ENCODE peak calls at places on chromosomes 4 and X, in five cellular contexts. S, W, H, I and B are unnamed samples.

GRCh38 chrX:129755779-129756650 is 17.2 kb downstream of the XPNPEP2 start:
- DNase-seq in S (no peak), W (no peak), H (no peak), I (no peak), B (no peak)

GRCh38 chr4:3199661-3200422 is 49.1 kb upstream of the MSANTD1 start:
- DNase-seq in S (no peak), W (no peak), H (no peak), I (no peak), B (peak)

GRCh38 chr4:53558061-53558801 is 33.1 kb downstream of the LNX1 start:
- DNase-seq in S (no peak), W (no peak), H (no peak), I (no peak), B (no peak)

GRCh38 chrX:108439434-108439883 is at the start of gene COL4A5:
- DNase-seq in S (no peak), W (peak), H (no peak), I (no peak), B (no peak)

GRCh38 chrX:154457491-154458115 is 478 bp upstream of the PLXNA3 start:
- DNase-seq in S (peak), W (no peak), H (peak), I (peak), B (no peak)

GRCh38 chr4:7763788-7764187 is 175.9 kb downstream of the AFAP1 start:
- DNase-seq in S (no peak), W (no peak), H (no peak), I (no peak), B (peak)

GRCh38 chr4:15240764-15241163 is 187.1 kb upstream of the C1QTNF7 start:
- DNase-seq in S (no peak), W (no peak), H (no peak), I (no peak), B (no peak)

GRCh38 chrX:119690921-119691716 is 1.8 kb downstream of the SEPTIN6 start:
- DNase-seq in S (peak), W (no peak), H (peak), I (no peak), B (no peak)

GRCh38 chrX:115968436-115969252 is 201.9 kb upstream of the AGTR2 start:
- DNase-seq in S (no peak), W (peak), H (no peak), I (peak), B (no peak)

GRCh38 chr4:7236847-7237246 is 44.5 kb downstream of the SORCS2 start:
- DNase-seq in S (no peak), W (no peak), H (no peak), I (no peak), B (no peak)